ENCODE peak calls at places on chromosomes 12 and 14, in four cellular contexts. W, F, G and Q are unnamed samples.

GRCh38 chr12:93467351-93468007 is at the start of gene MRPL42:
- DNase-seq in F (peak), G (peak), W (peak), Q (peak)

GRCh38 chr14:30790827-30791226 is 83.5 kb upstream of the COCH start:
- DNase-seq in G (no peak), W (no peak), F (peak), Q (no peak)

GRCh38 chr14:69652942-69653680 is 41.7 kb downstream of the SUSD6 start:
- DNase-seq in G (no peak), W (peak), F (no peak), Q (no peak)

GRCh38 chr12:108358580-108358965 is 19.5 kb upstream of the CMKLR1 start:
- DNase-seq in W (no peak), G (no peak), F (no peak), Q (no peak)

GRCh38 chr12:87406926-87407325 is 622.3 kb downstream of the C12orf50 start:
- DNase-seq in W (no peak), G (peak), F (no peak), Q (no peak)

GRCh38 chr14:52833891-52834290 is 42.5 kb upstream of the GNPNAT1 start:
- DNase-seq in F (no peak), W (no peak), G (no peak), Q (no peak)

GRCh38 chr12:85007836-85008235 is 28.2 kb downstream of the TSPAN19 start:
- DNase-seq in W (no peak), G (peak), F (no peak), Q (no peak)

GRCh38 chr14:87615822-87616679 is 376.9 kb downstream of the GALC start:
- DNase-seq in G (peak), W (peak), F (peak), Q (no peak)

GRCh38 chr14:105793836-105794235 is 267.5 kb downstream of the TMEM121 start:
- DNase-seq in F (no peak), W (no peak), G (no peak), Q (no peak)

GRCh38 chr12:7787574-7788315 is 1.5 kb upstream of the NANOG start:
- DNase-seq in G (peak), W (no peak), F (no peak), Q (no peak)